ENCODE peak calls at places on chromosomes 11 and 22, in seven cellular contexts. K, T, P, C, M, O and U are unnamed samples.

GRCh38 chr11:7251836-7252682 is at the start of gene SYT9:
- DNase-seq in K (no peak), T (peak), P (peak), C (peak), M (peak), O (no peak), U (peak)

GRCh38 chr11:70506986-70507385 is 108.7 kb downstream of the CTTN start:
- DNase-seq in K (no peak), T (no peak), P (peak), C (peak), M (peak), O (no peak), U (peak)

GRCh38 chr22:47006433-47006832 is 244.0 kb downstream of the TBC1D22A start:
- DNase-seq in K (no peak), T (no peak), P (no peak), C (no peak), M (no peak), O (no peak), U (no peak)

GRCh38 chr11:12765428-12765827 is 91.2 kb downstream of the TEAD1 start:
- DNase-seq in K (peak), T (no peak), P (no peak), C (no peak), M (peak), O (no peak), U (no peak)

GRCh38 chr22:46957521-46957920 is 195.1 kb downstream of the TBC1D22A start:
- DNase-seq in K (no peak), T (no peak), P (no peak), C (peak), M (no peak), O (no peak), U (no peak)

GRCh38 chr11:74683279-74683871 is 47.9 kb downstream of the CHRDL2 start:
- DNase-seq in K (no peak), T (no peak), P (peak), C (peak), M (peak), O (no peak), U (peak)

GRCh38 chr22:49720279-49720959 is 107.3 kb downstream of the BRD1 start:
- DNase-seq in K (no peak), T (no peak), P (no peak), C (no peak), M (no peak), O (no peak), U (no peak)

GRCh38 chr11:67265633-67266423 is 445 bp upstream of the GRK2 start:
- DNase-seq in K (no peak), T (peak), P (peak), C (peak), M (peak), O (peak), U (peak)

GRCh38 chr11:132586801-132587200 is 945.5 kb downstream of the OPCML start:
- DNase-seq in K (no peak), T (no peak), P (no peak), C (no peak), M (no peak), O (no peak), U (no peak)

GRCh38 chr11:74678591-74679512 is 52.4 kb downstream of the CHRDL2 start:
- DNase-seq in K (no peak), T (no peak), P (no peak), C (peak), M (no peak), O (no peak), U (peak)